ENCODE peak calls at places on chromosomes 13 and 19, in six cellular contexts. S is HCT116, Y is body of pancreas, K is NB4, G is mesothelial cell of epicardium, X is right lobe of liver. E is an unnamed sample.
A peak's percentile ranks its signal among the peaks of the same experiment; 100 is the strongest.

GRCh38 chr19:3041756-3042517 is 12.9 kb upstream of the TLE2 start:
- DNase-seq in S (no peak), Y (no peak), K (no peak), G (no peak), X (no peak), E (no peak)

GRCh38 chr19:8306235-8307054 is 1.7 kb downstream of the CD320 start:
- DNase-seq in S (no peak), Y (no peak), K (peak; percentile 27), G (peak; percentile 26), X (peak; percentile 69), E (no peak)

GRCh38 chr19:57212109-57212508 is 18.7 kb upstream of the AURKC start:
- DNase-seq in S (no peak), Y (no peak), K (no peak), G (no peak), X (no peak), E (no peak)

GRCh38 chr13:22064854-22065646 is 394.2 kb downstream of the FGF9 start:
- DNase-seq in S (no peak), Y (no peak), K (no peak), G (no peak), X (no peak), E (no peak)

GRCh38 chr19:1852294-1852646 is 4.0 kb upstream of the REXO1 start:
- DNase-seq in S (no peak), Y (no peak), K (no peak), G (no peak), X (no peak), E (no peak)

GRCh38 chr19:48635263-48635965 is 1.8 kb downstream of the DBP start:
- DNase-seq in S (no peak), Y (peak; percentile 75), K (peak; percentile 95), G (peak; percentile 75), X (peak; percentile 87), E (peak; percentile 93)

GRCh38 chr19:50202962-50203280 is 501 bp upstream of the MYH14 start:
- DNase-seq in S (no peak), Y (no peak), K (no peak), G (no peak), X (no peak), E (no peak)

GRCh38 chr13:111899714-111900389 is 167.1 kb upstream of the SOX1 start:
- DNase-seq in S (no peak), Y (no peak), K (no peak), G (no peak), X (peak; percentile 19), E (no peak)

GRCh38 chr19:30180691-30181090 is 191.5 kb upstream of the ZNF536 start:
- DNase-seq in S (no peak), Y (no peak), K (no peak), G (no peak), X (no peak), E (no peak)

GRCh38 chr13:48545608-48546007 is 12.7 kb upstream of the RCBTB2 start:
- DNase-seq in S (no peak), Y (no peak), K (no peak), G (no peak), X (no peak), E (no peak)

GRCh38 chr19:14054721-14055120 is 7.2 kb downstream of the PALM3 start:
- DNase-seq in S (no peak), Y (no peak), K (no peak), G (no peak), X (no peak), E (peak; percentile 24)

GRCh38 chr19:51327066-51327985 is 14.6 kb downstream of the VSIG10L start:
- DNase-seq in S (no peak), Y (peak; percentile 40), K (peak; percentile 70), G (no peak), X (no peak), E (peak; percentile 91)
- TF ChIP-seq CTCF in S (no peak), Y (no peak), K (no peak), G (no peak), X (no peak), E (peak; percentile 17)

GRCh38 chr13:24406524-24406923 is 97.1 kb downstream of the C1QTNF9 start:
- DNase-seq in S (no peak), Y (no peak), K (no peak), G (no peak), X (no peak), E (no peak)

GRCh38 chr13:24407844-24408243 is 98.5 kb downstream of the C1QTNF9 start:
- DNase-seq in S (no peak), Y (no peak), K (no peak), G (no peak), X (no peak), E (no peak)
- TF ChIP-seq CTCF in S (no peak), Y (no peak), K (peak; percentile 12), G (no peak), X (no peak), E (no peak)

GRCh38 chr19:19732579-19733501 is at the start of gene ZNF14:
- DNase-seq in S (peak; percentile 91), Y (peak; percentile 98), K (peak; percentile 95), G (peak; percentile 93), X (peak; percentile 78), E (peak; percentile 98)
- TF ChIP-seq CTCF in S (no peak), Y (no peak), K (peak; percentile 4), G (no peak), X (no peak), E (no peak)

GRCh38 chr19:55537741-55538111 is 793 bp upstream of the SBK2 start:
- DNase-seq in S (no peak), Y (no peak), K (no peak), G (no peak), X (no peak), E (peak; percentile 26)

GRCh38 chr19:55536366-55536765 is 567 bp downstream of the SBK2 start:
- DNase-seq in S (no peak), Y (no peak), K (no peak), G (no peak), X (no peak), E (peak; percentile 11)

GRCh38 chr19:55535579-55536350 is 1.2 kb downstream of the SBK2 start:
- DNase-seq in S (no peak), Y (no peak), K (no peak), G (no peak), X (no peak), E (peak; percentile 10)

GRCh38 chr19:55538132-55538531 is 1.2 kb upstream of the SBK2 start:
- DNase-seq in S (no peak), Y (no peak), K (no peak), G (no peak), X (no peak), E (no peak)

DNA sequence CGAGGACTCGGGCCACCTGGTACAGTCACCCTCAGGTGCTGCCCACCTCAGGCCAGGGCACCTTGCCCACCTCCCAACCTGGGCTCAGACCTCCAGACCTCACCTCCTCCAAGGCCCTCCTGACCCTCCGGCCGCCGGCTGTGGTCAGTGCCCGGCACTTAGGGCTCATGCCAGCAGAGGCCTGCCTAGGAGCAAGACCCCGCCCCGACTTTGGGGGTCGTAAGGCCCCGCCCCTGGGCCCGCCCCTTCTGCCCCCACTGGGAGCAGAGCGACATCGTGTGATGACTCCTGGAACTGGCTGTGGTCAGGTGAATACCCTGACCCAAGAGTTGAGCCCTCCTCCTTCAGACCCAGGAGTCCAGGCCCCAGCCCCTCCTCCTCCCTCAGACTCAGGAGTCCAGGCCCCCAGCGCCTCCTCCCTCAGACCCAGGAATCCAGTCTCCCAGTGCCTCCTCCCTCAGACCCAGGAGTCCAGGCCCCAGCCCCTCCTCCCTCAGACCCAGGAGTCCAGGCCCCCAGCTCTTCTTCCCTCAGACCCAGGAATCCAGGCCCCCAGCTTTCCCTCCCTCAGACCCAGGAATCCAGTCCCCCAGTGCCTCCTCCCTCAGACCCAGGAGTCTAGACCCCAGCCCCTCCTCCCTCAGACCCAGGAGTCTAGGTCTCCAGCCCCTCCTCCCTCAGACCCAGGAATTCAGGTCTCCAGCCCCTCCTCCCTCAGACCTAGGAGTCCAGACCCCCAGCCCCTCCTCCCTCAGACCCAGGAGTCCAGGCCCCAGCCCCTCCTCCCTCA is at the start of gene SBK2:
- DNase-seq in S (no peak), Y (no peak), K (peak; percentile 14), G (no peak), X (no peak), E (peak; percentile 45)
- TF ChIP-seq CTCF in S (no peak), Y (no peak), K (no peak), G (no peak), X (no peak), E (no peak)

GRCh38 chr19:579842-580155 is 7.4 kb downstream of the BSG start:
- DNase-seq in S (no peak), Y (no peak), K (no peak), G (no peak), X (no peak), E (no peak)

GRCh38 chr19:575527-576506 is 3.4 kb downstream of the BSG start:
- DNase-seq in S (no peak), Y (peak; percentile 55), K (peak; percentile 29), G (no peak), X (no peak), E (no peak)

GRCh38 chr19:579111-579841 is 6.9 kb downstream of the BSG start:
- DNase-seq in S (no peak), Y (no peak), K (no peak), G (no peak), X (no peak), E (no peak)

GRCh38 chr19:576768-577438 is 4.5 kb downstream of the BSG start:
- DNase-seq in S (no peak), Y (no peak), K (no peak), G (no peak), X (no peak), E (no peak)

DNA sequence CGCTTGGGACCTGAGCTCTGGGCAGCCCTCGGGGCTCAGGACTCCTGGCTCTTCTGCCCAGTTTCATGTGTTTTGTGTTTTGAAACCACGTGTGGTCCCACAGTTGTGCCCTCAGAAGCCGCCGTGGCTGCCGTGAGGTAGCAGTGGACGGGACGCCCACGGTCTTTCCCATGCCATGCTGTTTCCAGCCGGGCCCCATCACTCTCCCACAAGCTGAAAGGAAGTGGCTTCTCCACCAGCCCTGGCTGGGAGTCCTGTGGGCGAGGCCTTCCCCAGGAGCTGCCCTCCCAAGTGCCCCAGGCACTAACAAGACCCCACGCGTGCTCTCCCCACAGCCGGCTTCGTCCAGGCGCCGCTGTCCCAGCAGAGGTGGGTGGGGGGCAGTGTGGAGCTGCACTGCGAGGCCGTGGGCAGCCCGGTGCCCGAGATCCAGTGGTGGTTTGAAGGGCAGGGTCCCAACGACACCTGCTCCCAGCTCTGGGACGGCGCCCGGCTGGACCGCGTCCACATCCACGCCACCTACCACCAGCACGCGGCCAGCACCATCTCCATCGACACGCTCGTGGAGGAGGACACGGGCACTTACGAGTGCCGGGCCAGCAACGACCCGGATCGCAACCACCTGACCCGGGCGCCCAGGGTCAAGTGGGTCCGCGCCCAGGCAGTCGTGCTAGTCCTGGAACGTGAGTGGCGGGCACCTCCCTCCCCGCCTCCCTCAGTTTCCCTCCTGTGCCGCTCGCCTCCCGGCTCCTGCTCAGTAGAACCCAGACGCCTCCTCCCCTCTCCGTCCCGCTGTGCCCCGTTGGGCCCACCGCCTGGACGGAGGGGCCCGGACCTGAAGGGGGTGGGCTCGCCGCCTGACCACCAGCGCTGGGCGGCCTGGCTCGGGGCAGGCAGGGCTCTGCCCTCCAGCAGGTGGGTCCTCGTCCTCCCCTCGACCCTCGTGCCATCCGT is 5.3 kb downstream of the BSG start:
- DNase-seq in S (no peak), Y (no peak), K (no peak), G (no peak), X (no peak), E (no peak)
- TF ChIP-seq CTCF in S (no peak), Y (no peak), K (no peak), G (no peak), X (no peak), E (no peak)

GRCh38 chr19:23436318-23436717 is 41.0 kb upstream of the ZNF91 start:
- DNase-seq in S (no peak), Y (no peak), K (peak; percentile 19), G (no peak), X (no peak), E (no peak)
- TF ChIP-seq CTCF in S (no peak), Y (no peak), K (peak; percentile 40), G (peak; percentile 18), X (no peak), E (no peak)

E was measured in GM20000.